ENCODE peak calls at places on chromosome 11, in five cellular contexts. M, J, W, L and T are unnamed samples.

GRCh38 chr11:65791719-65792213 is 4.9 kb downstream of the OVOL1 start:
- DNase-seq in M (peak), J (peak), W (no peak), L (no peak), T (no peak)

GRCh38 chr11:82846037-82846383 is 54.2 kb downstream of the PRCP start:
- DNase-seq in M (no peak), J (no peak), W (no peak), L (no peak), T (no peak)

GRCh38 chr11:67687986-67688385 is 13.6 kb upstream of the ALDH3B2 start:
- DNase-seq in M (no peak), J (no peak), W (no peak), L (no peak), T (no peak)

GRCh38 chr11:9825315-9825714 is 161.4 kb downstream of the SWAP70 start:
- DNase-seq in M (no peak), J (no peak), W (peak), L (no peak), T (no peak)

GRCh38 chr11:27008811-27009535 is 15.1 kb downstream of the FIBIN start:
- DNase-seq in M (no peak), J (no peak), W (no peak), L (no peak), T (no peak)

GRCh38 chr11:76448506-76448905 is 3.7 kb downstream of the EMSY start:
- DNase-seq in M (no peak), J (no peak), W (no peak), L (no peak), T (no peak)

GRCh38 chr11:103315248-103315647 is 206.0 kb downstream of the DYNC2H1 start:
- DNase-seq in M (no peak), J (no peak), W (peak), L (no peak), T (no peak)

GRCh38 chr11:35163707-35164496 is 24.9 kb downstream of the CD44 start:
- DNase-seq in M (no peak), J (no peak), W (no peak), L (no peak), T (no peak)

GRCh38 chr11:64752106-64752970 is 7.4 kb downstream of the PYGM start:
- DNase-seq in M (no peak), J (no peak), W (no peak), L (no peak), T (no peak)

GRCh38 chr11:74611369-74611861 is 19.0 kb downstream of the POLD3 start:
- DNase-seq in M (peak), J (no peak), W (peak), L (no peak), T (no peak)

GRCh38 chr11:92589512-92589911 is 364.9 kb downstream of the FAT3 start:
- DNase-seq in M (no peak), J (no peak), W (no peak), L (no peak), T (no peak)

GRCh38 chr11:43447124-43447523 is 88.4 kb downstream of the TTC17 start:
- DNase-seq in M (no peak), J (no peak), W (no peak), L (no peak), T (no peak)

GRCh38 chr11:128890543-128891409 is at the start of gene KCNJ5:
- DNase-seq in M (peak), J (peak), W (peak), L (peak), T (peak)

GRCh38 chr11:19453893-19454292 is 213.1 kb upstream of the E2F8 start:
- DNase-seq in M (no peak), J (no peak), W (peak), L (no peak), T (no peak)

GRCh38 chr11:57646756-57647303 is 2.9 kb downstream of the YPEL4 start:
- DNase-seq in M (no peak), J (no peak), W (no peak), L (no peak), T (no peak)

GRCh38 chr11:10878408-10879214 is 20.8 kb upstream of the ZBED5 start:
- DNase-seq in M (peak), J (no peak), W (peak), L (no peak), T (no peak)

GRCh38 chr11:105719073-105719846 is 109.4 kb downstream of the GRIA4 start:
- DNase-seq in M (peak), J (no peak), W (peak), L (no peak), T (no peak)

GRCh38 chr11:114291847-114292680 is 4.1 kb upstream of the NNMT start:
- DNase-seq in M (no peak), J (no peak), W (peak), L (no peak), T (no peak)

GRCh38 chr11:20000393-20001134 is 159.7 kb downstream of the DBX1 start:
- DNase-seq in M (no peak), J (no peak), W (no peak), L (peak), T (peak)

GRCh38 chr11:129460714-129461113 is 85.1 kb downstream of the BARX2 start:
- DNase-seq in M (no peak), J (no peak), W (no peak), L (no peak), T (no peak)

GRCh38 chr11:64267207-64267945 is 16.0 kb downstream of the PLCB3 start:
- DNase-seq in M (no peak), J (no peak), W (no peak), L (no peak), T (no peak)

GRCh38 chr11:93319224-93319839 is 11.2 kb upstream of the DEUP1 start:
- DNase-seq in M (no peak), J (no peak), W (no peak), L (no peak), T (no peak)

GRCh38 chr11:2554338-2555240 is 109.8 kb downstream of the KCNQ1 start:
- DNase-seq in M (no peak), J (peak), W (no peak), L (no peak), T (no peak)

GRCh38 chr11:1377231-1377780 is 12.4 kb upstream of the BRSK2 start:
- DNase-seq in M (no peak), J (peak), W (no peak), L (no peak), T (no peak)

GRCh38 chr11:105003151-105003550 is 19.8 kb downstream of the CASP5 start:
- DNase-seq in M (no peak), J (no peak), W (no peak), L (no peak), T (no peak)

GRCh38 chr11:62806611-62807121 is 1.4 kb upstream of the NXF1 start:
- DNase-seq in M (no peak), J (no peak), W (peak), L (no peak), T (no peak)

GRCh38 chr11:75132080-75132479 is 18.8 kb upstream of the SLCO2B1 start:
- DNase-seq in M (no peak), J (no peak), W (no peak), L (no peak), T (no peak)

GRCh38 chr11:107247189-107247588 is 210.4 kb downstream of the CWF19L2 start:
- DNase-seq in M (no peak), J (no peak), W (no peak), L (no peak), T (no peak)

GRCh38 chr11:96341237-96342130 is 1.5 kb downstream of the MAML2 start:
- DNase-seq in M (peak), J (peak), W (peak), L (peak), T (peak)

GRCh38 chr11:78336877-78337553 is 80.6 kb downstream of the GAB2 start:
- DNase-seq in M (no peak), J (no peak), W (no peak), L (no peak), T (no peak)

GRCh38 chr11:68927280-68928107 is 23.8 kb downstream of the IGHMBP2 start:
- DNase-seq in M (no peak), J (no peak), W (no peak), L (peak), T (peak)

GRCh38 chr11:74809820-74810219 is 61.2 kb downstream of the RNF169 start:
- DNase-seq in M (no peak), J (no peak), W (no peak), L (no peak), T (no peak)

GRCh38 chr11:30282289-30282631 is 40.6 kb upstream of the ARL14EP start:
- DNase-seq in M (no peak), J (no peak), W (no peak), L (no peak), T (no peak)

GRCh38 chr11:35943761-35944502 is at the start of gene LDLRAD3:
- DNase-seq in M (peak), J (peak), W (peak), L (peak), T (peak)

GRCh38 chr11:35006389-35007128 is 90.1 kb downstream of the PDHX start:
- DNase-seq in M (no peak), J (no peak), W (peak), L (no peak), T (no peak)

GRCh38 chr11:75158241-75158640 is 7.3 kb downstream of the SLCO2B1 start:
- DNase-seq in M (no peak), J (no peak), W (no peak), L (no peak), T (no peak)

GRCh38 chr11:3217751-3218482 is 696 bp downstream of the MRGPRG start:
- DNase-seq in M (no peak), J (peak), W (no peak), L (no peak), T (peak)